ENCODE peak calls at places on chromosomes 12 and 14, in six cellular contexts. One of them, this sample, is unnamed.

GRCh38 chr14:71290960-71291466 is 383.8 kb downstream of the PCNX1 start:
- DNase-seq in hepatocyte: peak; percentile 49
- DNase-seq in body of pancreas: no peak
- DNase-seq in endothelial cell of umbilical vein: peak; percentile 85
- DNase-seq in esophagus muscularis mucosa: no peak
- DNase-seq in IMR-90: peak; percentile 93
- DNase-seq in this sample: peak; percentile 72

GRCh38 chr14:70130498-70130897 is 58.3 kb downstream of the SLC8A3 start:
- DNase-seq in endothelial cell of umbilical vein: no peak
- DNase-seq in IMR-90: no peak
- DNase-seq in hepatocyte: no peak
- DNase-seq in esophagus muscularis mucosa: no peak
- DNase-seq in body of pancreas: no peak
- DNase-seq in this sample: no peak

GRCh38 chr14:69997849-69998248 is 118.6 kb downstream of the SMOC1 start:
- DNase-seq in hepatocyte: peak; percentile 24
- DNase-seq in endothelial cell of umbilical vein: peak; percentile 83
- DNase-seq in body of pancreas: peak; percentile 72
- DNase-seq in esophagus muscularis mucosa: no peak
- DNase-seq in IMR-90: peak; percentile 96
- DNase-seq in this sample: peak; percentile 92

GRCh38 chr14:30118992-30119640 is 191.5 kb upstream of the PRKD1 start:
- DNase-seq in body of pancreas: no peak
- DNase-seq in endothelial cell of umbilical vein: no peak
- DNase-seq in esophagus muscularis mucosa: no peak
- DNase-seq in IMR-90: no peak
- DNase-seq in hepatocyte: no peak
- DNase-seq in this sample: no peak

GRCh38 chr12:14868916-14869315 is 16.7 kb downstream of the MGP start:
- DNase-seq in body of pancreas: no peak
- DNase-seq in esophagus muscularis mucosa: no peak
- DNase-seq in endothelial cell of umbilical vein: no peak
- DNase-seq in IMR-90: peak; percentile 6
- DNase-seq in hepatocyte: no peak
- DNase-seq in this sample: no peak

GRCh38 chr12:2801044-2801783 is 6.4 kb downstream of the FKBP4 start:
- DNase-seq in hepatocyte: no peak
- DNase-seq in endothelial cell of umbilical vein: no peak
- DNase-seq in esophagus muscularis mucosa: no peak
- DNase-seq in body of pancreas: no peak
- DNase-seq in IMR-90: no peak
- DNase-seq in this sample: no peak

GRCh38 chr14:59254146-59254910 is 65.9 kb downstream of the DAAM1 start:
- DNase-seq in esophagus muscularis mucosa: no peak
- DNase-seq in body of pancreas: peak; percentile 75
- DNase-seq in endothelial cell of umbilical vein: peak; percentile 54
- DNase-seq in hepatocyte: peak; percentile 67
- DNase-seq in IMR-90: peak; percentile 95
- DNase-seq in this sample: no peak

GRCh38 chr12:52598966-52599365 is 2.3 kb downstream of the KRT72 start:
- DNase-seq in IMR-90: no peak
- DNase-seq in endothelial cell of umbilical vein: no peak
- DNase-seq in body of pancreas: no peak
- DNase-seq in hepatocyte: no peak
- DNase-seq in esophagus muscularis mucosa: no peak
- DNase-seq in this sample: no peak

GRCh38 chr14:20970647-20970982 is 15.3 kb downstream of the RNASE2 start:
- DNase-seq in hepatocyte: no peak
- DNase-seq in IMR-90: no peak
- DNase-seq in body of pancreas: no peak
- DNase-seq in esophagus muscularis mucosa: no peak
- DNase-seq in endothelial cell of umbilical vein: no peak
- DNase-seq in this sample: no peak

GRCh38 chr12:78034025-78034424 is 203.3 kb downstream of the NAV3 start:
- DNase-seq in hepatocyte: no peak
- DNase-seq in endothelial cell of umbilical vein: no peak
- DNase-seq in IMR-90: peak; percentile 55
- DNase-seq in body of pancreas: no peak
- DNase-seq in esophagus muscularis mucosa: no peak
- DNase-seq in this sample: no peak

GRCh38 chr14:99034711-99035171 is 237.3 kb downstream of the BCL11B start:
- DNase-seq in IMR-90: no peak
- DNase-seq in hepatocyte: no peak
- DNase-seq in body of pancreas: no peak
- DNase-seq in endothelial cell of umbilical vein: no peak
- DNase-seq in esophagus muscularis mucosa: no peak
- DNase-seq in this sample: no peak

GRCh38 chr12:43362910-43363694 is 188.9 kb downstream of the ADAMTS20 start:
- DNase-seq in body of pancreas: no peak
- DNase-seq in endothelial cell of umbilical vein: no peak
- DNase-seq in esophagus muscularis mucosa: no peak
- DNase-seq in IMR-90: peak; percentile 16
- DNase-seq in hepatocyte: no peak
- DNase-seq in this sample: peak; percentile 36

GRCh38 chr12:132554857-132555630 is 55.3 kb downstream of the LRCOL1 start:
- DNase-seq in endothelial cell of umbilical vein: no peak
- DNase-seq in esophagus muscularis mucosa: no peak
- DNase-seq in IMR-90: no peak
- DNase-seq in hepatocyte: no peak
- DNase-seq in body of pancreas: no peak
- DNase-seq in this sample: no peak

GRCh38 chr12:42504049-42504448 is 85.5 kb downstream of the PRICKLE1 start:
- DNase-seq in endothelial cell of umbilical vein: peak; percentile 29
- DNase-seq in IMR-90: peak; percentile 44
- DNase-seq in body of pancreas: no peak
- DNase-seq in esophagus muscularis mucosa: no peak
- DNase-seq in hepatocyte: peak; percentile 65
- DNase-seq in this sample: no peak

GRCh38 chr14:86640288-86640687 is 1110.3 kb downstream of the FLRT2 start:
- DNase-seq in endothelial cell of umbilical vein: no peak
- DNase-seq in IMR-90: no peak
- DNase-seq in hepatocyte: no peak
- DNase-seq in esophagus muscularis mucosa: no peak
- DNase-seq in body of pancreas: no peak
- DNase-seq in this sample: no peak

GRCh38 chr14:78782551-78782950 is 612.4 kb downstream of the NRXN3 start:
- DNase-seq in endothelial cell of umbilical vein: no peak
- DNase-seq in IMR-90: no peak
- DNase-seq in body of pancreas: no peak
- DNase-seq in hepatocyte: no peak
- DNase-seq in esophagus muscularis mucosa: no peak
- DNase-seq in this sample: no peak

GRCh38 chr14:32331227-32331597 is 2.1 kb downstream of the AKAP6 start:
- DNase-seq in esophagus muscularis mucosa: no peak
- DNase-seq in IMR-90: no peak
- DNase-seq in body of pancreas: no peak
- DNase-seq in endothelial cell of umbilical vein: no peak
- DNase-seq in hepatocyte: no peak
- DNase-seq in this sample: no peak

GRCh38 chr14:92362781-92363235 is 39.8 kb downstream of the SLC24A4 start:
- DNase-seq in body of pancreas: no peak
- DNase-seq in esophagus muscularis mucosa: no peak
- DNase-seq in endothelial cell of umbilical vein: no peak
- DNase-seq in hepatocyte: no peak
- DNase-seq in IMR-90: peak; percentile 13
- DNase-seq in this sample: no peak

GRCh38 chr14:77003960-77004710 is 24.4 kb downstream of the IRF2BPL start:
- DNase-seq in esophagus muscularis mucosa: no peak
- DNase-seq in endothelial cell of umbilical vein: no peak
- DNase-seq in hepatocyte: peak; percentile 78
- DNase-seq in body of pancreas: peak; percentile 71
- DNase-seq in IMR-90: peak; percentile 85
- DNase-seq in this sample: no peak

GRCh38 chr12:25284024-25284423 is 33.3 kb upstream of the KRAS start:
- DNase-seq in IMR-90: no peak
- DNase-seq in hepatocyte: no peak
- DNase-seq in esophagus muscularis mucosa: no peak
- DNase-seq in body of pancreas: no peak
- DNase-seq in endothelial cell of umbilical vein: no peak
- DNase-seq in this sample: peak; percentile 3

GRCh38 chr14:104948736-104949031 is 24.0 kb downstream of the PLD4 start:
- DNase-seq in hepatocyte: no peak
- DNase-seq in esophagus muscularis mucosa: no peak
- DNase-seq in IMR-90: no peak
- DNase-seq in body of pancreas: no peak
- DNase-seq in endothelial cell of umbilical vein: no peak
- DNase-seq in this sample: no peak

GRCh38 chr12:110744176-110744575 is 1.5 kb upstream of the PPP1CC start:
- DNase-seq in body of pancreas: peak; percentile 41
- DNase-seq in IMR-90: peak; percentile 41
- DNase-seq in esophagus muscularis mucosa: no peak
- DNase-seq in hepatocyte: no peak
- DNase-seq in endothelial cell of umbilical vein: peak; percentile 33
- DNase-seq in this sample: peak; percentile 71

GRCh38 chr14:51331651-51332367 is 91.8 kb downstream of the TMX1 start:
- DNase-seq in esophagus muscularis mucosa: peak; percentile 14
- DNase-seq in endothelial cell of umbilical vein: no peak
- DNase-seq in hepatocyte: no peak
- DNase-seq in IMR-90: no peak
- DNase-seq in body of pancreas: no peak
- DNase-seq in this sample: no peak

GRCh38 chr12:46952880-46953517 is 126.4 kb upstream of the PCED1B start:
- DNase-seq in body of pancreas: no peak
- DNase-seq in esophagus muscularis mucosa: no peak
- DNase-seq in IMR-90: no peak
- DNase-seq in hepatocyte: no peak
- DNase-seq in endothelial cell of umbilical vein: no peak
- DNase-seq in this sample: no peak

GRCh38 chr14:99619873-99620834 is 16.1 kb upstream of the CCDC85C start:
- DNase-seq in IMR-90: peak; percentile 45
- DNase-seq in hepatocyte: no peak
- DNase-seq in esophagus muscularis mucosa: no peak
- DNase-seq in body of pancreas: no peak
- DNase-seq in endothelial cell of umbilical vein: peak; percentile 89
- DNase-seq in this sample: peak; percentile 44

GRCh38 chr12:78035913-78036658 is 205.4 kb downstream of the NAV3 start:
- DNase-seq in hepatocyte: no peak
- DNase-seq in esophagus muscularis mucosa: no peak
- DNase-seq in IMR-90: peak; percentile 34
- DNase-seq in endothelial cell of umbilical vein: no peak
- DNase-seq in body of pancreas: no peak
- DNase-seq in this sample: no peak

GRCh38 chr12:121637231-121637914 is 11.0 kb downstream of the ORAI1 start:
- DNase-seq in body of pancreas: no peak
- DNase-seq in esophagus muscularis mucosa: no peak
- DNase-seq in IMR-90: no peak
- DNase-seq in endothelial cell of umbilical vein: no peak
- DNase-seq in hepatocyte: no peak
- DNase-seq in this sample: no peak
- H3K27ac ChIP-seq in body of pancreas: no peak overlapping the region
- H3K27ac ChIP-seq in esophagus muscularis mucosa: peak overlapping the region; percentile 42
- H3K27ac ChIP-seq in IMR-90: no peak overlapping the region
- H3K27ac ChIP-seq in endothelial cell of umbilical vein: no peak overlapping the region
- H3K27ac ChIP-seq in hepatocyte: no peak overlapping the region
- H3K27ac ChIP-seq in this sample: peak overlapping the region; percentile 43

DNA sequence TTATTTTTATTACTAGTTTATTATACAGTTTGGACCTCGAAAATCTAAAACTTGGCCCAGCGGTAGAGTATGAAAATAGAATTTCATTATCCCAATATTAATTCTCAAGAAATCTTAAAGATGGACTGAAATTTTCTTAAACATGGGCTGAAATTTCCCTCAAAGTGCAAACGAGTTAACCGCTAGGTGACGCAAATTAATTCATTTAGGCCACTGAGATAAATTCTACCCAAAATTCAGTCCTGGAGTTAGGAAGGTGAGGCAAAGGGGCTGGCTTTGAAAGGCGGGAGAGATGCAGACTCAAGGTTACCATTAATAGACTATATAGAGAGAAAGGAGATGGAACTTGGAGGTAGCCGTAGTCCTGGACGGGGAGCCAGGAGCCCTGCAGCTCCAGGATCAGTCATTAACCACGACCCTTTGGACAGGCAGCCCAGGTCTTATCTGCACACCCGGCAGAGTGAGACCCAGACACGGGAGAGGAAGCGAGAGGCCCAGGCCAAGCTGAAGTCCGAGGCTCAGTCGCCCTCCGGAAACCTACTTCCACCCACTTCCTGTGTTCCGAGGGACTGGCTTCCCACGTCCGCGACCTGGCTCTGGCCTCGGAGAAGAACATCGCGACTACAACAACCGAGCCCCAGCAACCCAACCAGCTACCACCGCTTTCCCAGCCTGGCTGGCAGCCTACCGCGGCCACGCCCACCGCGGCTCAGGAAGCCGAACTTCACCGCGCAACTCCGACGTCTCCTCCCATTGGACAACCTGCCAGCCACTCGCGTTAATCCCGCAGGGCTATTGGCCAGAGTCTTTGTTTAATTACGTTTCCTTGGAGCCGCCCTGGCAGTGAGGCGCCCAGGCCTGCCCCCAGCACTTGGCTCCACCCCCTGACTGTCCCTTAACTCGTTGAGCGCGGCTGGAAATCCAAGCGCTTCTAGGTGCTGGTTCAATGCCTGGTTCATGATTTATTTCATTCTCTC is at the start of gene EFCAB11:
- DNase-seq in hepatocyte: peak; percentile 99
- DNase-seq in esophagus muscularis mucosa: peak; percentile 99
- DNase-seq in body of pancreas: peak; percentile 98
- DNase-seq in IMR-90: peak; percentile 98
- DNase-seq in endothelial cell of umbilical vein: peak; percentile 100
- DNase-seq in this sample: peak; percentile 96
- TF ChIP-seq CTCF in hepatocyte: peak; percentile 26
- TF ChIP-seq CTCF in esophagus muscularis mucosa: no peak
- TF ChIP-seq CTCF in body of pancreas: no peak
- TF ChIP-seq CTCF in IMR-90: peak; percentile 15
- TF ChIP-seq CTCF in endothelial cell of umbilical vein: peak; percentile 20
- TF ChIP-seq CTCF in this sample: peak; percentile 55

GRCh38 chr14:65098586-65098985 is 3.7 kb downstream of the MAX start:
- DNase-seq in esophagus muscularis mucosa: no peak
- DNase-seq in body of pancreas: no peak
- DNase-seq in hepatocyte: no peak
- DNase-seq in endothelial cell of umbilical vein: peak; percentile 61
- DNase-seq in IMR-90: peak; percentile 46
- DNase-seq in this sample: peak; percentile 11

GRCh38 chr14:65101631-65102440 is 481 bp downstream of the MAX start:
- DNase-seq in body of pancreas: no peak
- DNase-seq in hepatocyte: peak; percentile 49
- DNase-seq in IMR-90: no peak
- DNase-seq in esophagus muscularis mucosa: no peak
- DNase-seq in endothelial cell of umbilical vein: no peak
- DNase-seq in this sample: peak; percentile 10

GRCh38 chr14:65103150-65103760 is 938 bp upstream of the MAX start:
- DNase-seq in esophagus muscularis mucosa: peak; percentile 85
- DNase-seq in endothelial cell of umbilical vein: no peak
- DNase-seq in IMR-90: peak; percentile 27
- DNase-seq in body of pancreas: peak; percentile 29
- DNase-seq in hepatocyte: peak; percentile 29
- DNase-seq in this sample: no peak

GRCh38 chr14:65102441-65103149 is at the start of gene MAX:
- DNase-seq in endothelial cell of umbilical vein: peak; percentile 99
- DNase-seq in IMR-90: peak; percentile 98
- DNase-seq in esophagus muscularis mucosa: peak; percentile 99
- DNase-seq in hepatocyte: peak; percentile 98
- DNase-seq in body of pancreas: peak; percentile 97
- DNase-seq in this sample: peak; percentile 98

GRCh38 chr14:65100905-65101541 is 1.3 kb downstream of the MAX start:
- DNase-seq in IMR-90: no peak
- DNase-seq in body of pancreas: no peak
- DNase-seq in hepatocyte: no peak
- DNase-seq in endothelial cell of umbilical vein: peak; percentile 44
- DNase-seq in esophagus muscularis mucosa: no peak
- DNase-seq in this sample: peak; percentile 29
- H3K27ac ChIP-seq in IMR-90: peak overlapping the region; percentile 23
- H3K27ac ChIP-seq in body of pancreas: no peak overlapping the region
- H3K27ac ChIP-seq in hepatocyte: peak overlapping the region; percentile 95
- H3K27ac ChIP-seq in endothelial cell of umbilical vein: peak overlapping the region; percentile 46
- H3K27ac ChIP-seq in esophagus muscularis mucosa: peak overlapping the region; percentile 94
- H3K27ac ChIP-seq in this sample: peak overlapping the region; percentile 85

GRCh38 chr12:91332305-91332704 is 149.7 kb upstream of the DCN start:
- DNase-seq in endothelial cell of umbilical vein: no peak
- DNase-seq in body of pancreas: no peak
- DNase-seq in hepatocyte: no peak
- DNase-seq in IMR-90: peak; percentile 34
- DNase-seq in esophagus muscularis mucosa: no peak
- DNase-seq in this sample: no peak
- TF ChIP-seq CTCF in endothelial cell of umbilical vein: no peak
- TF ChIP-seq CTCF in body of pancreas: no peak
- TF ChIP-seq CTCF in hepatocyte: peak; percentile 37
- TF ChIP-seq CTCF in IMR-90: peak; percentile 35
- TF ChIP-seq CTCF in esophagus muscularis mucosa: no peak
- TF ChIP-seq CTCF in this sample: no peak